ENCODE peak calls at places on chromosomes 12 and 14, in six cellular contexts. H is GM12865, Z is AG04450, U is tibial artery, I is pancreas, S is HFF-Myc. F is an unnamed sample.

GRCh38 chr14:101126376-101127130 is 223.0 kb upstream of the RTL1 start:
- DNase-seq in H (no peak), I (no peak), S (no peak), Z (no peak), U (peak), F (no peak)

GRCh38 chr14:31986405-31986804 is 90.7 kb upstream of the ARHGAP5 start:
- DNase-seq in H (no peak), S (no peak), I (no peak), Z (no peak), U (no peak), F (no peak)

GRCh38 chr12:115103884-115104883 is 420.2 kb upstream of the TBX3 start:
- DNase-seq in H (no peak), I (no peak), Z (no peak), U (no peak), S (no peak), F (no peak)

GRCh38 chr12:30044206-30044605 is 260.5 kb upstream of the TMTC1 start:
- DNase-seq in H (no peak), I (no peak), S (no peak), U (no peak), Z (no peak), F (no peak)

GRCh38 chr14:91303091-91303923 is 58.8 kb upstream of the GPR68 start:
- DNase-seq in S (no peak), U (no peak), I (no peak), H (peak), Z (no peak), F (peak)

GRCh38 chr12:98371419-98371818 is 144.0 kb upstream of the TMPO start:
- DNase-seq in Z (no peak), I (no peak), H (no peak), U (no peak), S (no peak), F (no peak)

GRCh38 chr12:31732926-31733548 is 4.2 kb upstream of the AMN1 start:
- DNase-seq in Z (no peak), U (no peak), S (peak), I (no peak), H (peak), F (peak)

GRCh38 chr14:61034416-61035100 is 53.5 kb downstream of the SLC38A6 start:
- DNase-seq in I (no peak), S (peak), U (no peak), H (peak), Z (no peak), F (peak)

GRCh38 chr14:83757896-83758295 is 1772.0 kb upstream of the FLRT2 start:
- DNase-seq in I (no peak), H (no peak), Z (peak), S (peak), U (no peak), F (no peak)

GRCh38 chr12:110530511-110530910 is 28.4 kb downstream of the RAD9B start:
- DNase-seq in Z (no peak), S (no peak), U (no peak), I (no peak), H (peak), F (no peak)

GRCh38 chr12:48221645-48222044 is 18.6 kb upstream of the OR10AD1 start:
- DNase-seq in S (no peak), H (no peak), I (no peak), U (no peak), Z (no peak), F (no peak)

GRCh38 chr12:48773686-48774085 is 15.2 kb downstream of the ADCY6 start:
- DNase-seq in U (no peak), Z (no peak), S (no peak), I (no peak), H (no peak), F (no peak)

GRCh38 chr12:98439471-98440164 is 75.8 kb upstream of the TMPO start:
- DNase-seq in U (no peak), S (no peak), I (no peak), H (no peak), Z (no peak), F (no peak)

GRCh38 chr14:87745507-87746118 is 247.4 kb downstream of the GALC start:
- DNase-seq in S (peak), U (no peak), I (no peak), Z (no peak), H (peak), F (peak)

GRCh38 chr14:63134801-63135200 is 69.4 kb upstream of the RHOJ start:
- DNase-seq in U (no peak), H (no peak), S (no peak), I (no peak), Z (no peak), F (peak)

GRCh38 chr12:49330631-49331359 is 6.2 kb downstream of the C1QL4 start:
- DNase-seq in U (no peak), Z (no peak), S (no peak), I (no peak), H (no peak), F (no peak)

GRCh38 chr14:103880986-103881926 is 33.9 kb upstream of the PPP1R13B start:
- DNase-seq in I (peak), H (no peak), U (no peak), S (no peak), Z (no peak), F (no peak)

GRCh38 chr14:59126714-59127436 is 61.6 kb upstream of the DAAM1 start:
- DNase-seq in H (peak), I (no peak), U (no peak), Z (no peak), S (peak), F (peak)

GRCh38 chr14:88095791-88096190 is 90.9 kb downstream of the GPR65 start:
- DNase-seq in I (no peak), S (no peak), Z (no peak), U (no peak), H (no peak), F (no peak)

GRCh38 chr12:45587877-45588530 is 141.5 kb upstream of the ARID2 start:
- DNase-seq in H (no peak), I (no peak), Z (no peak), U (no peak), S (no peak), F (peak)

DNA sequence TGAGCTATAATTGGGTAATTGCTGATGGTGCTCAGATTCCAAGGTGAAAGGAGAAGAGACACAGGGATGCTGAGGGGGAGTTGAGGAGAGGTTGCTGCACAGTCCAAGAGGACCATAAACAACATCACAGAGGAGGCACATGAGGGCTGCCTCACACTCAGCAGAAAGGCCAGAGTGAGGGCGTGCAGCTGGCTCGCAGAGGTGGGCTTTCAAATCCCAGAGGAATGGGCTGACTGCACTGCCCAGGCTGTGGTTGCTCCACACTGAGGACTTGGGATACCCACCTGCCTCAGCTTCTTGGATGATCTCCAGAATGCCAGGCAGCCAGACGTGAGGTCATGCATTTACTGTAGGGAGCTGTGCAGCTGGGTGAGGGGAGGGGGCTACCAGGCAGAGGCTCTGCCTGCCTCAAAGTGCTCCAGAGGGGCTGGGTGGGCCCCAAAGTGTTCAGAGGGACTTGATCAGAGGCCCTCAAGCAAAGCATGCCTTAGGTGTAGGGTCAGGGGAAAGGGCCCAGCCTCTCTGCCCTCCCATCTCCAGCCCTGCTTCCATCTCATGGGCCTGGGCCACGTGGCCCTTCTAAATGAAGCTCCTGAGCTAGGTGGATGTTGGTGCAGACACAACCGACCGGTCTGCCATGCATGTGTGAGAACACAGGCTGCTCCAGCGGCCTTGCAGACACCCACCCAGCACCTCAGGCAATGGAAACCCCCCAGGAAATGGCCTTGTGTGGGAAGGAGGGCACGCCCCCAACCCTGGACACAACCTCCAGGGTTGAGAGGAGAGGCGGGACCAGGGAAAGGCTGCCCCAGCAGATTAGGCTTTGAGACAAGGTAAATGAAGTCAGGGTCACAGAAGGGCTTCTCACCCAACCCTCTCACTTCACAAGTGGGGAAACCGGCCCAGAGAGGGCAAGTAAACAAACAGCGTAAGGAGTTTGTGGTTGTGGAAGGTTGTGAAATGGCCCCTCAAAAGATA is 90.7 kb downstream of the NTF3 start:
- DNase-seq in H (no peak), U (no peak), I (no peak), Z (no peak), S (no peak), F (no peak)
- TF ChIP-seq CTCF in H (no peak), U (no peak), I (no peak), Z (no peak), S (no peak), F (no peak)

GRCh38 chr14:43005807-43006206 is 1399.1 kb downstream of the LRFN5 start:
- DNase-seq in Z (no peak), H (no peak), S (no peak), I (no peak), U (no peak), F (no peak)
- TF ChIP-seq CTCF in Z (peak), H (no peak), S (no peak), I (no peak), U (no peak), F (no peak)

GRCh38 chr12:96617178-96617577 is 127.8 kb downstream of the CFAP54 start:
- DNase-seq in U (no peak), Z (no peak), H (peak), S (no peak), I (no peak), F (no peak)
- TF ChIP-seq CTCF in U (no peak), Z (peak), H (peak), S (peak), I (no peak), F (no peak)

DNA sequence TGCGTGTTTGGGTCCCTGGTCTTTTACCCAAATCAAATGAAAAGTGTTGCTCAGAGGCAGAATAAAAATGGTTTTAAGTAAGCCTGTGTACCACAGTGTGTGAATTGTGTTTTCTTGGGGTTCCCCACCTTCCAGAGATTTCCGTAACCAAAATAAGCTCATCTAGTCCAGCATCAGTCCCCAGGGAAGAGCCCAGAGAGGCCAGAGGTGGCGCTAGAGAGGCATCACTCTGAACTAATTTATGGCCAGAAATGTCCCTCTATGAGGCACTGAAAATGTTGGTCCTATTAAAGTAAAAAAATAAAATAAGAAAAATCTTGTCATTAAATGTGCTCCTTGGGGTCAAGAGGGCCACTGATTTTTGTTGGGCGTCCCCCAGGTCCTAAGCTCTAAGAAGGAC is 24.9 kb upstream of the PRKAB1 start:
- DNase-seq in U (no peak), S (no peak), H (no peak), Z (no peak), I (no peak), F (no peak)
- TF ChIP-seq CTCF in U (no peak), S (peak), H (peak), Z (peak), I (no peak), F (no peak)

DNA sequence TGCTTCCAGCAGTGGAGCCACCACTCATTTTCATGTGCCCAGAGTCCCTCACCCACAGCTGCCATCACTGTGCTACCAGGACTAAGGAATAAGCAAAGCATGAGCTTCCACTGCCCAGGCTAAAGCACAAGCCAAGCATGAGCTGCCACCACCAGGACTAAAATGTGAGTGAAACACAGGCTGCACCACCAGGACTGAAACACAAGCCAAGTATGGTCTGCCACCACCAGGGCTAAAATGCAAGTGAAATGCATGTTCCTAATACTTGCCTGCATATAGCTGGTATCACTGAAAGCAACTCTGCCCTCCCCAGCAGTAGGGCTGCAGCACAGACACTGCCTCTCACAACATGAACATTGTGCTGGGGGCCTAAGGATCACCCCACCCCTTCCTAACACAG is 30.0 kb downstream of the CEP83 start:
- DNase-seq in Z (no peak), S (no peak), H (peak), I (no peak), U (no peak), F (no peak)
- TF ChIP-seq CTCF in Z (no peak), S (no peak), H (peak), I (no peak), U (no peak), F (no peak)

DNA sequence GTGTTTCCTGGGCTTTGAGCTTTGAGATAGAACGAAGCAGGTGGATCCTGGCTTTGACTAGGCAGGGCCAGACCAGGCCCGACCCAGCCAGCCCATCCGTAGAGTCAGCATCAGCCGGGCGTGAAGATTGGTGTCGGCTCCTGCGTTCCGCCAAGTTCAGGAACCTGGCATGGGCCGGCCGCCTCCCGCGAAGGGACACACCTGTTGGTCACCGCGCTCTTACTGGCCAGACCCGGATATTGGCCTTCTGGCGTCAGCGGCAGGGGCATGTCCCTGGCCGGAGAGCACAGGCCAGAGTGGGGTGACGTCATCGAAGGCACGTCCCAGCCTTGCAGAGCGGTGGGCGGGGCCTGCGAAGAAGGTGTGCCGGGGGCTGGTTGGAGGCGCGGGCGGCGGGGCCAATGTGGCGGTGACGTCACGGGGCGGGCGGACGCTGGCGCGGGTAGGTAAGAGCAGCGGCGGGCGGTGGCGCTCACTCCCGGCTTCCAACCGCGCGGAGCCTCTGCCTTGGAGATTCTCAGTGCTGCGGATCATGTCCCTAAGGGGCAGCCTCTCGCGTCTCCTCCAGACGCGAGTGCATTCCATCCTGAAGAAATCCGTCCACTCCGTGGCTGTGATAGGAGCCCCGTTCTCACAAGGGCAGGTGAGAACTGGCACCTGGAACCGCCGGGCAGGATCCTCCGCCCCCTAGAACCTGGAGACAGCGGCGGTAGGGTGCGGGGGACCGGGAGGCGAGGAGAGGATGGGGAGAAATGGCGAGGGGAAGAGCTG is at the start of gene ARG2:
- DNase-seq in H (peak), U (peak), Z (peak), I (peak), S (peak), F (peak)
- TF ChIP-seq CTCF in H (no peak), U (no peak), Z (no peak), I (no peak), S (no peak), F (no peak)

GRCh38 chr12:121096199-121096798 is 36.4 kb upstream of the P2RX7 start:
- DNase-seq in S (no peak), Z (no peak), H (no peak), I (no peak), U (no peak), F (no peak)
- TF ChIP-seq CTCF in S (no peak), Z (no peak), H (no peak), I (no peak), U (no peak), F (no peak)

F was measured in Calu3.